ENCODE peak calls at places on chromosomes 3 and 15, in seven cellular contexts. S, N, O, E, B, Z and K are unnamed samples.

GRCh38 chr3:150786791-150787190 is 23.8 kb upstream of the SIAH2 start:
- DNase-seq in Z (no peak), N (no peak), E (no peak), S (no peak), B (no peak), O (peak; percentile 70), K (no peak)

GRCh38 chr15:83504365-83504764 is 57.2 kb downstream of the SH3GL3 start:
- DNase-seq in Z (no peak), B (no peak), N (no peak), O (no peak), S (no peak), E (no peak), K (no peak)

GRCh38 chr3:81170298-81170697 is 591.1 kb downstream of the GBE1 start:
- DNase-seq in N (no peak), O (no peak), E (no peak), B (no peak), S (no peak), Z (no peak), K (no peak)

GRCh38 chr3:12372762-12373280 is 84.0 kb downstream of the PPARG start:
- DNase-seq in S (no peak), N (no peak), E (no peak), B (no peak), Z (no peak), O (no peak), K (no peak)

GRCh38 chr3:139751789-139752188 is 74.0 kb upstream of the NMNAT3 start:
- DNase-seq in N (no peak), O (no peak), B (no peak), S (no peak), Z (no peak), E (no peak), K (no peak)

GRCh38 chr3:52023860-52024764 is 28.4 kb upstream of the RPL29 start:
- DNase-seq in Z (no peak), N (no peak), S (no peak), E (no peak), B (no peak), O (no peak), K (no peak)

GRCh38 chr15:100520132-100520921 is 8.4 kb downstream of the CERS3 start:
- DNase-seq in B (no peak), N (no peak), E (no peak), O (no peak), S (no peak), Z (no peak), K (no peak)

GRCh38 chr3:168249539-168250414 is 154.1 kb upstream of the GOLIM4 start:
- DNase-seq in B (no peak), E (peak; percentile 63), N (peak; percentile 80), Z (peak; percentile 90), O (peak; percentile 54), S (no peak), K (peak; percentile 80)

GRCh38 chr15:101170568-101171350 is 81.1 kb downstream of the CHSY1 start:
- DNase-seq in Z (no peak), N (no peak), O (peak; percentile 82), B (no peak), E (peak; percentile 87), S (no peak), K (no peak)

GRCh38 chr15:31031471-31032064 is 40.1 kb upstream of the MTMR10 start:
- DNase-seq in N (no peak), O (peak; percentile 52), S (no peak), Z (no peak), B (no peak), E (peak; percentile 72), K (no peak)

GRCh38 chr3:14143271-14143605 is 18.4 kb downstream of the TMEM43 start:
- DNase-seq in N (no peak), O (peak; percentile 68), B (no peak), E (peak; percentile 52), Z (no peak), S (no peak), K (no peak)

DNA sequence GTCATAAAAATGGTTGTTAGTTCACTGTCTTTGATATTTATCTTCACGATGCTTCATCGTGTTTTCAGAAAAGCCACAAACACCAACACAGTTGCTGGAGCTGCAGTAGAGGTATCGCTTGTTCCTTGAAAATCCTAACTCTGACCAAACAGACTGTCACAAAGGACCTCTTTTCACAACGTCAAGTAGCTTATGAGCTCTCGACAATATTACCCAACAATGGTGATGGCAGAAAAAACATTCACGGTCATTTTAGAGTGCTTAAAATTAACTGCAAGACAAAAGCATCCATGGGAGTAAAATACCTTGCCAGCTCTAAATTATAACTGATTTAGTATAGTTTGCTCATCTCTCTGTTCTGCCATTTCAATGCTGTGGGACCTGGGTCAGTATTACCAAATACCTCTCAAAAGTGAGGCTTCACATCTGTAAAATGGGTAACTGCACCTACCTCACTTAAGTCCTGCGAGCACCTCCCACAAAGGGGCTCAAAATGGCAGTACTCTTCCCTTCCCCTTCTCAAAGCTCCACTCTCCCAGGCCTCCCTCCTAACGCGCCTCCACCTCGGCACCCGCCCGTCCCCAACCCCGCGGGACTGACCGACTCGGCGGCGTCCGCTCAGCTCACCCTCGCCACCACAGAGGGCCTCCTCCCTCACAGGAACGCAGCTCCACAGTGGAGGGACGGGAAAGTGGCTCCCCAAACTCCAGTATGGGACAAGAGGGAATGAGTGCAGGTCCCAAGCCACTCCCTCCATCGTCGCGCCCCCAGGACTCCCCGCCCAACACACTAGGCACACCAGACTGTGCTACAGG is 534 bp downstream of the TRIM59 start:
- DNase-seq in O (peak; percentile 46), N (peak; percentile 83), Z (peak; percentile 72), S (no peak), E (peak; percentile 55), B (no peak), K (no peak)
- TF ChIP-seq CTCF in O (no peak), N (no peak), Z (no peak), S (no peak), E (no peak), B (no peak), K (no peak)

GRCh38 chr3:42711491-42712343 is 9.1 kb upstream of the HHATL start:
- DNase-seq in N (peak; percentile 12), E (no peak), S (no peak), B (no peak), O (no peak), Z (no peak), K (no peak)
- TF ChIP-seq CTCF in N (no peak), E (no peak), S (no peak), B (no peak), O (peak; percentile 26), Z (no peak), K (no peak)

GRCh38 chr3:189554868-189555557 is 76.2 kb upstream of the TP63 start:
- DNase-seq in O (no peak), B (no peak), S (no peak), N (no peak), E (no peak), Z (no peak), K (no peak)
- TF ChIP-seq CTCF in O (no peak), B (no peak), S (no peak), N (no peak), E (no peak), Z (no peak), K (no peak)

DNA sequence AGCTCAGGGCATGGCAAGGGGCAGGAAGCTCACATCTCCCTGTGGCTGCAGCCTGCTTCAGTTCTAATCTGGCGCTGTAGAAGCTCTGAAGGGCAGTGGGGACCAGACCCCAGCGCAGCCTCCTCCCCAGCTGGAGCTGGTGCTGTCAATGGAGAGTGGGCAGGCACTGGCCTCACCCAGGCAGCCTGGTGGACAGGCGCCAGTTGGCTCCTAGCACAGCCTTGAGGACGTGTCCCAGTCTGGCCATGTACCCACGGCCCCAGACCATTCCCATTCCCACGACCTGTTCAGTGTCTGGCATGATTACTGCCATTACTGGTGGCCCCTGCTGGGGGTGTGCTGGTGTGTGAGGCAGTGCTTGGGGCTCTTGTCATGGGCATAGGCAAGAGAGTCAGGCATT is 16.3 kb downstream of the TYRO3 start:
- DNase-seq in N (no peak), E (no peak), Z (no peak), S (no peak), B (no peak), O (no peak), K (no peak)
- TF ChIP-seq CTCF in N (no peak), E (no peak), Z (no peak), S (no peak), B (no peak), O (no peak), K (no peak)

DNA sequence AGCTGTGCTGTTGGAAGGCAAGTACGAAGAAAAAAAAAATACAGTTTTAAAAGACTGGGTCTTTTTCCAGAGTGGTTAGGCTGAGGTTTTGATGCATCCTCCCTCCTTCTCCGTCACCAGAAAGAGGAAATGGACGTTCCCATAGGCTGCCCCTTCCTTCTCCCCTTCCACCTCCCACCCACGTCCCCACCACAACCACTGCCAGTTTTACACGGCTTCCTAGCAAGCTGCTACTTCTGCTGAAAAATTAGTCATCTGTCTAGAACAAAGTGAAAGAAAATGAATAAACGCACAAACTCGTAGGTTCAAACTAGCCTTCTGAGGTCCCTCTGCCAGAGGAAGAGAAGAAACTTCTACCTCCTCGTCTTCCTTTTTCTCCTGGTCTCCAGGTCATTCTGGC is 71.6 kb upstream of the RPL35A start:
- DNase-seq in S (no peak), E (no peak), O (no peak), N (no peak), Z (no peak), B (no peak), K (no peak)
- TF ChIP-seq CTCF in S (no peak), E (no peak), O (no peak), N (no peak), Z (no peak), B (no peak), K (no peak)